ENCODE peak calls at places on chromosomes 6 and 20, in four cellular contexts. One of them, this sample, is unnamed.

GRCh38 chr6:153849072-153849759 is 189.8 kb upstream of the OPRM1 start:
- DNase-seq in keratinocyte: no peak
- DNase-seq in fibroblast of lung: no peak
- DNase-seq in astrocyte: no peak
- DNase-seq in this sample: no peak

GRCh38 chr6:168518348-168518745 is 77.4 kb downstream of the SMOC2 start:
- DNase-seq in keratinocyte: no peak
- DNase-seq in fibroblast of lung: no peak
- DNase-seq in astrocyte: no peak
- DNase-seq in this sample: no peak

GRCh38 chr20:58054744-58055373 is 173.6 kb downstream of the ANKRD60 start:
- DNase-seq in fibroblast of lung: no peak
- DNase-seq in astrocyte: no peak
- DNase-seq in keratinocyte: no peak
- DNase-seq in this sample: no peak

GRCh38 chr20:63737940-63738686 is 1.5 kb upstream of the SLC2A4RG start:
- DNase-seq in keratinocyte: no peak
- DNase-seq in astrocyte: no peak
- DNase-seq in fibroblast of lung: no peak
- DNase-seq in this sample: no peak

GRCh38 chr20:4813839-4814695 is 92.4 kb downstream of the PRND start:
- DNase-seq in astrocyte: no peak
- DNase-seq in keratinocyte: no peak
- DNase-seq in fibroblast of lung: no peak
- DNase-seq in this sample: no peak

GRCh38 chr20:701401-702129 is 26.0 kb upstream of the SCRT2 start:
- DNase-seq in fibroblast of lung: no peak
- DNase-seq in astrocyte: no peak
- DNase-seq in keratinocyte: no peak
- DNase-seq in this sample: peak; percentile 15

GRCh38 chr6:79922018-79922417 is 25.3 kb downstream of the ELOVL4 start:
- DNase-seq in keratinocyte: no peak
- DNase-seq in astrocyte: no peak
- DNase-seq in fibroblast of lung: no peak
- DNase-seq in this sample: no peak

GRCh38 chr6:139582956-139583355 is 208.5 kb upstream of the CITED2 start:
- DNase-seq in keratinocyte: no peak
- DNase-seq in astrocyte: peak; percentile 43
- DNase-seq in fibroblast of lung: peak; percentile 58
- DNase-seq in this sample: no peak

GRCh38 chr20:18164356-18164755 is 26.7 kb downstream of the KAT14 start:
- DNase-seq in keratinocyte: peak; percentile 30
- DNase-seq in fibroblast of lung: peak; percentile 50
- DNase-seq in astrocyte: peak; percentile 33
- DNase-seq in this sample: no peak

GRCh38 chr6:160678744-160679401 is 14.8 kb upstream of the LPA start:
- DNase-seq in astrocyte: no peak
- DNase-seq in keratinocyte: no peak
- DNase-seq in fibroblast of lung: no peak
- DNase-seq in this sample: no peak

GRCh38 chr6:116405147-116405546 is 34.4 kb downstream of the DSE start:
- DNase-seq in astrocyte: peak; percentile 53
- DNase-seq in keratinocyte: no peak
- DNase-seq in fibroblast of lung: peak; percentile 61
- DNase-seq in this sample: no peak

GRCh38 chr20:50323209-50323608 is 132.6 kb downstream of the CEBPB start:
- DNase-seq in astrocyte: peak; percentile 43
- DNase-seq in fibroblast of lung: peak; percentile 60
- DNase-seq in keratinocyte: no peak
- DNase-seq in this sample: no peak

GRCh38 chr6:3321875-3322274 is 63.1 kb downstream of the PSMG4 start:
- DNase-seq in keratinocyte: no peak
- DNase-seq in astrocyte: no peak
- DNase-seq in fibroblast of lung: no peak
- DNase-seq in this sample: no peak

GRCh38 chr20:62603907-62604785 is 38.2 kb upstream of the SLCO4A1 start:
- DNase-seq in astrocyte: no peak
- DNase-seq in keratinocyte: no peak
- DNase-seq in fibroblast of lung: no peak
- DNase-seq in this sample: no peak

GRCh38 chr6:99790679-99791078 is 184.0 kb downstream of the PRDM13 start:
- DNase-seq in fibroblast of lung: no peak
- DNase-seq in astrocyte: no peak
- DNase-seq in keratinocyte: no peak
- DNase-seq in this sample: no peak

GRCh38 chr20:22585786-22586493 is 1.6 kb upstream of the FOXA2 start:
- DNase-seq in fibroblast of lung: no peak
- DNase-seq in keratinocyte: no peak
- DNase-seq in astrocyte: no peak
- DNase-seq in this sample: no peak
- TF ChIP-seq EZH2 in fibroblast of lung: no peak
- TF ChIP-seq EZH2 in keratinocyte: peak; percentile 83
- TF ChIP-seq EZH2 in astrocyte: no peak
- TF ChIP-seq EZH2 in this sample: no peak

DNA sequence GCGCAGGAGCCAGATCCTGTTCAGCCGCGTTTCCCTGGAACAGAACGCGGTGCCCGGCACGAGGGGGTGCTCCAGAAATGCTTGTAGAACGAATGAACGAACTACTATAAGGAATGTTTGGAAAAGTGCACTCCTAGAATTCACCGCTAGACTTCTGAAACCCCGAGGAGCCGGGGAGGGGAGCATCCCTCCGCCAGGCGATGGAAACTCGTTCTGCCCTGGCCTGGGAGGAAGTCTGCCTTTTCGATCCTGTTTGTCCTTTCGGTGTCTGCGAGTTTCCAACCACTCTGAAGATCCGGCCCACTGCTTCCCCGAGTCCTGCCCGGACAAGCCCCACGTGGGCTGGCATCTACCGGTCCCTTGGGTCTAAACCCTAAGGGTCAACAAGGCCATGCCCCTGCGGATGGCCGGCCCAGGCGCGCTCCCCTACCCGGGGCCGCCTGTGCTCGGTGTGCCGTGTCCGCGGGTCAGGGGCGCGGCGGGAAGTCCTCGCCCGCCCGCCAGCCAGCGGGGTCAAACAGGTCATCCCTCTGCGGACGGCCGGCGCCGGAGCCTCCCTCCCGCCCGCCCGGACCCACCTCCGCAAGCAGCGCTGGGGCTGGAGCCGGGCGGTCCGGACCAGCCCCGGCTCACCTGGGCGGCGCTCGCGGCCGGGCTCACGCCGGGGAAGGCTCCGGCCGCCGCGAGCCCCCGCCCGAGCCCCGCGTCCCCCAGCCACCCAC is 521 bp downstream of the SULF2 start:
- DNase-seq in keratinocyte: no peak
- DNase-seq in fibroblast of lung: peak; percentile 70
- DNase-seq in astrocyte: peak; percentile 58
- DNase-seq in this sample: peak; percentile 46
- TF ChIP-seq EZH2 in keratinocyte: no peak
- TF ChIP-seq EZH2 in fibroblast of lung: peak; percentile 96
- TF ChIP-seq EZH2 in astrocyte: no peak
- TF ChIP-seq EZH2 in this sample: no peak

GRCh38 chr6:162615016-162615717 is 112.4 kb downstream of the PRKN start:
- DNase-seq in astrocyte: no peak
- DNase-seq in fibroblast of lung: no peak
- DNase-seq in keratinocyte: no peak
- DNase-seq in this sample: no peak

GRCh38 chr6:162618463-162619002 is 109.0 kb downstream of the PRKN start:
- DNase-seq in keratinocyte: no peak
- DNase-seq in fibroblast of lung: no peak
- DNase-seq in astrocyte: no peak
- DNase-seq in this sample: no peak

GRCh38 chr6:162610351-162610750 is 117.2 kb downstream of the PRKN start:
- DNase-seq in astrocyte: no peak
- DNase-seq in fibroblast of lung: no peak
- DNase-seq in keratinocyte: no peak
- DNase-seq in this sample: no peak

GRCh38 chr6:162613310-162613709 is 114.3 kb downstream of the PRKN start:
- DNase-seq in astrocyte: no peak
- DNase-seq in keratinocyte: no peak
- DNase-seq in fibroblast of lung: no peak
- DNase-seq in this sample: no peak

DNA sequence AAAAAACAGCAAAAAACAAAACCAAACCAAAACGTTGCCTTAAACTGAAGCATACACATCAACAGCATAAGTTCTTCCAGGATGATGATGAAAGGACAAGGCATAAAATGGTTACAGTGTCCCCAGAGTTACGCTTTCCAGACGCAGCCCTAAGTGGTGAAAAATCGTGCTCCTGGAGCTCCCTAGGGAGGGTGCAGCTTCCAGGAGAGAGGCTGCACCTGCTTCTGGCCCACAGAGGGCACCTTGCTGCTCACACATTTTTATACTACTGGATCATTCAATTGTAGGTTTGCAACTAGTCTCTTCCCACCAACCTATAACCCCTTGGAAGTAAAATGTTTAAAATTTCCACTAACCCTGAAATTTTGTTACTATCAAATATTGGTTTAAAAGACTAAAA is 115.0 kb downstream of the PRKN start:
- DNase-seq in keratinocyte: no peak
- DNase-seq in fibroblast of lung: no peak
- DNase-seq in astrocyte: no peak
- DNase-seq in this sample: no peak
- TF ChIP-seq EZH2 in keratinocyte: no peak
- TF ChIP-seq EZH2 in fibroblast of lung: no peak
- TF ChIP-seq EZH2 in astrocyte: no peak
- TF ChIP-seq EZH2 in this sample: no peak

DNA sequence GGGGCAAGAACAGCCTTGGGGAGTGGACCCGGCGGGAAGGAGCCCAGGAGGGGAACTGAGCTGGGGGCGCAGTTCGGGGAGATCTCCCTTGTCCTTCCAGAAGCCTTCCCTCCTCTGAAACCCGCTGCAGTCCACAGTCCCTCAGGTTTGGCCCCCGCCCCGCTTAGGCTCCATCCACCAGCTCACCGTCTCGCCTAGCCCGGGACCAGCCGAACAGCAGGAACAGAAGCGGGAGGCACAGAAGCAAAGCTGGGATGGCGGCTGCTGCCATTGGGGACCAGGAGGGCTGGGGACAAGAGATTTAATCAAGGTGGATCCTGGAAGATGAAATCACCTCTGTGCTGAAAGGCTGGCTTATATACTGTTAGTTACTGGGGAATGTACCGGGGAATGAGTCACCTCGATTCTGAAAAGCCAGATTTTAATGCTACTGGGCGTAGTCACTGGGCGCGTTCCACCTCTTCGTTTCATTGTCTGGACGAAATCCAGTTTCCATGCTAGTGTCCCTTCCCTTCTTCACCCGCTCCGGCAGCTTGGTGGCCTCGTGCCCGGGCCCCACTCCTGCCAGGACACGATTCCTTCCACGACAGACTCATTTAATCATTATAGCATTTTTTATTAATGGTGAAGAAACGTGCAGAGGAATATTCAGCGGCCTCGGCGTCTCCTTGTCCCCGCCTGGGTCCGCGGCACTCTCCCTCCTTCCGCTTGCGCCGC is at the start of gene RAET1L:
- DNase-seq in keratinocyte: peak; percentile 57
- DNase-seq in astrocyte: peak; percentile 59
- DNase-seq in fibroblast of lung: peak; percentile 70
- DNase-seq in this sample: peak; percentile 59
- TF ChIP-seq EZH2 in keratinocyte: no peak
- TF ChIP-seq EZH2 in astrocyte: no peak
- TF ChIP-seq EZH2 in fibroblast of lung: no peak
- TF ChIP-seq EZH2 in this sample: no peak

GRCh38 chr6:38567436-38567835 is 72.3 kb downstream of the BTBD9 start:
- DNase-seq in astrocyte: peak; percentile 85
- DNase-seq in keratinocyte: no peak
- DNase-seq in fibroblast of lung: peak; percentile 90
- DNase-seq in this sample: peak; percentile 47
- TF ChIP-seq EZH2 in astrocyte: no peak
- TF ChIP-seq EZH2 in keratinocyte: no peak
- TF ChIP-seq EZH2 in fibroblast of lung: no peak
- TF ChIP-seq EZH2 in this sample: no peak

GRCh38 chr6:84772428-84773132 is 8.2 kb upstream of the TBX18 start:
- DNase-seq in keratinocyte: no peak
- DNase-seq in astrocyte: no peak
- DNase-seq in fibroblast of lung: no peak
- DNase-seq in this sample: no peak
- TF ChIP-seq EZH2 in keratinocyte: no peak
- TF ChIP-seq EZH2 in astrocyte: no peak
- TF ChIP-seq EZH2 in fibroblast of lung: peak; percentile 64
- TF ChIP-seq EZH2 in this sample: no peak

DNA sequence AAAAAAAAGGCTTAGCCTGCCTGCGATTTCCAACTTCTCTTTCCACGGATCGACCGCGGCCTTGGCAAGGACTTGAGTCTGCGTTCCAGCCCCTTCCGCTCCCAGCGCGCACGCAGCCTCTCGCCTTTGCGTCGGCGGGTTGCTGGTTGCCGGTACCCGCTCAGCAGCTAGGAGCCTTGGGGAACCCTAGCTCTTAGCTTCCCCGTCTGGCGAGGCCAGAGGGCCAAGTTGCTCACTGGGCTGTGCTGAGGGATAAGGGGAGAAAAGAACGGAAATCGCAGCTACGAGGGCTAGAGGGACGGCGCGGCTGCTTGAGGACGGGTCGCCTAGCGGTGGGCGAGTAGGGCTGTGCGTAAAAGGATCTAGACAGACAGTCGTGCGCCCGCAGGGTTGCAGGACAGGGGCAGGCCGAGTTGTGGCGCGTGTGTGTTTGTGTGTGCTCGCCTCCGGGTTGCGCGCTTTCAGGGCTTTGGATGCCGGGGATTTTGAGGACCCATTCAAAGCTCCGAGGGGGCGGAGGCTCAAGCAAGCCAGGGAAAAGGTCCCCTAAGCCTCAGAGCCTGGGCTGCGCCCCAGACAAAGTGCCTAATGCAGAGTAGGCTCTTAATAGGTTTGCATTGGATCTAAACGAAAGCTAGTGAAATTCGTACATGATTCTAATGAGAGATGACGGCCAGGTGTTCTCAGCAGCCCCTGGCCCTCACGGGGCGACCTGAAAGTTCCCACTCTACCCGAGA is 40.5 kb upstream of the OSTM1 start:
- DNase-seq in astrocyte: peak; percentile 76
- DNase-seq in fibroblast of lung: peak; percentile 82
- DNase-seq in keratinocyte: no peak
- DNase-seq in this sample: no peak
- TF ChIP-seq EZH2 in astrocyte: no peak
- TF ChIP-seq EZH2 in fibroblast of lung: peak; percentile 79
- TF ChIP-seq EZH2 in keratinocyte: peak; percentile 86
- TF ChIP-seq EZH2 in this sample: no peak

This sample was measured in PC-9.